ENCODE peak calls at places on chromosomes 6 and 20, in four cellular contexts. One of them, this sample, is unnamed. For H3K4me1, the result is how much of the 10 kb centered on the place peaks cover.

GRCh38 chr6:14226051-14226660 is 108.6 kb downstream of the CD83 start:
- DNase-seq in SK-N-SH: no peak
- DNase-seq in H1: no peak
- DNase-seq in A549: no peak
- DNase-seq in this sample: no peak

GRCh38 chr20:19723834-19724430 is 34.1 kb upstream of the RIN2 start:
- DNase-seq in SK-N-SH: no peak
- DNase-seq in H1: no peak
- DNase-seq in A549: no peak
- DNase-seq in this sample: no peak

GRCh38 chr6:169185011-169185521 is 68.6 kb downstream of the THBS2 start:
- DNase-seq in SK-N-SH: no peak
- DNase-seq in H1: no peak
- DNase-seq in A549: no peak
- DNase-seq in this sample: no peak

GRCh38 chr20:1017677-1018076 is 15.6 kb upstream of the RSPO4 start:
- DNase-seq in SK-N-SH: no peak
- DNase-seq in H1: no peak
- DNase-seq in A549: no peak
- DNase-seq in this sample: no peak

GRCh38 chr20:49394264-49394663 is 88.2 kb downstream of the KCNB1 start:
- DNase-seq in SK-N-SH: no peak
- DNase-seq in H1: no peak
- DNase-seq in A549: no peak
- DNase-seq in this sample: no peak

GRCh38 chr6:22829070-22829469 is 259.7 kb downstream of the HDGFL1 start:
- DNase-seq in SK-N-SH: no peak
- DNase-seq in H1: no peak
- DNase-seq in A549: no peak
- DNase-seq in this sample: no peak

GRCh38 chr6:101539510-101540245 is 146.2 kb downstream of the GRIK2 start:
- DNase-seq in SK-N-SH: no peak
- DNase-seq in H1: no peak
- DNase-seq in A549: no peak
- DNase-seq in this sample: no peak

GRCh38 chr6:157860505-157860991 is 37.5 kb downstream of the SNX9 start:
- DNase-seq in SK-N-SH: no peak
- DNase-seq in H1: no peak
- DNase-seq in A549: no peak
- DNase-seq in this sample: no peak

GRCh38 chr20:60144428-60144827 is 186.2 kb downstream of the CDH26 start:
- DNase-seq in SK-N-SH: no peak
- DNase-seq in H1: no peak
- DNase-seq in A549: no peak
- DNase-seq in this sample: no peak

GRCh38 chr6:135880066-135880972 is 28.8 kb downstream of the PDE7B start:
- DNase-seq in SK-N-SH: no peak
- DNase-seq in H1: no peak
- DNase-seq in A549: no peak
- DNase-seq in this sample: no peak

GRCh38 chr20:32522775-32523612 is 62.1 kb downstream of the NOL4L start:
- DNase-seq in SK-N-SH: peak
- DNase-seq in H1: no peak
- DNase-seq in A549: no peak
- DNase-seq in this sample: no peak

GRCh38 chr6:105985816-105986632 is 100.1 kb upstream of the PRDM1 start:
- DNase-seq in SK-N-SH: peak
- DNase-seq in H1: no peak
- DNase-seq in A549: no peak
- DNase-seq in this sample: no peak

GRCh38 chr20:37992802-37993538 is 40.3 kb downstream of the TTI1 start:
- DNase-seq in SK-N-SH: peak
- DNase-seq in H1: no peak
- DNase-seq in A549: peak
- DNase-seq in this sample: no peak

GRCh38 chr6:108114861-108115597 is 40.5 kb upstream of the OSTM1 start:
- DNase-seq in SK-N-SH: peak
- DNase-seq in H1: no peak
- DNase-seq in A549: peak
- DNase-seq in this sample: no peak

GRCh38 chr6:117483004-117483644 is 650 bp downstream of the DCBLD1 start:
- DNase-seq in SK-N-SH: peak
- DNase-seq in H1: no peak
- DNase-seq in A549: peak
- DNase-seq in this sample: peak

GRCh38 chr20:8331740-8332412 is 199.8 kb downstream of the PLCB1 start:
- DNase-seq in SK-N-SH: no peak
- DNase-seq in H1: no peak
- DNase-seq in A549: no peak
- DNase-seq in this sample: no peak

DNA sequence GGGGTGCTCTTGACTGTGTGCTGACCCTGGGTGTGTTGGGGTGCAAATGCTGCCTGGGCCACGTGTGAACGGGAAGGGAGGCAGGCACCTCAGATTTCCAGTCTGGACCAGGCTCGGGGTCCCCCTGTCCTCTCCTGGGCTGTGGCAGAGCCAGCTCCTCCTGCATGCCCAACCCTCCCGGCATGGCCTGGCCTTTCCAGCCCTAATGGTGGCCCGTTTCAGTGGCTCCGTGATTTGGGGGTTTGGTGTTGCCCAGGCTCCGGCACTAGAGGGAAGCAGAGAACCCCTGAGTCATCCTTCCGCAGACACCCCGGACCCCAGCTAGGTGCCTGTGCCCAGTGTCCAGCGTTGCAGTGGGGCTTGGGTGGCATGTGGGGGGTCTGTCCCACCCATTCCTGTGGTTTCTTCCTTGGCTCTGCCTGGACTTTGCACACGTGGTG is 9.1 kb downstream of the RBM38 start:
- DNase-seq in SK-N-SH: no peak
- DNase-seq in H1: no peak
- DNase-seq in A549: no peak
- DNase-seq in this sample: no peak
- H3K4me1 ChIP-seq in SK-N-SH: under half
- H3K4me1 ChIP-seq in H1: under half
- H3K4me1 ChIP-seq in A549: under half
- H3K4me1 ChIP-seq in this sample: half or more

GRCh38 chr6:163708459-163708858 is 293.9 kb downstream of the QKI start:
- DNase-seq in SK-N-SH: no peak
- DNase-seq in H1: no peak
- DNase-seq in A549: no peak
- DNase-seq in this sample: no peak

GRCh38 chr6:163709255-163709654 is 294.7 kb downstream of the QKI start:
- DNase-seq in SK-N-SH: no peak
- DNase-seq in H1: no peak
- DNase-seq in A549: no peak
- DNase-seq in this sample: no peak

GRCh38 chr6:163707385-163708355 is 293.2 kb downstream of the QKI start:
- DNase-seq in SK-N-SH: no peak
- DNase-seq in H1: no peak
- DNase-seq in A549: no peak
- DNase-seq in this sample: no peak

GRCh38 chr6:163705923-163706322 is 291.4 kb downstream of the QKI start:
- DNase-seq in SK-N-SH: no peak
- DNase-seq in H1: no peak
- DNase-seq in A549: no peak
- DNase-seq in this sample: no peak

GRCh38 chr6:163706688-163707087 is 292.2 kb downstream of the QKI start:
- DNase-seq in SK-N-SH: no peak
- DNase-seq in H1: no peak
- DNase-seq in A549: no peak
- DNase-seq in this sample: no peak
- H3K27ac ChIP-seq in SK-N-SH: no peak
- H3K27ac ChIP-seq in H1: no peak
- H3K27ac ChIP-seq in A549: no peak
- H3K27ac ChIP-seq in this sample: no peak

GRCh38 chr6:40268166-40268958 is 318.8 kb downstream of the LRFN2 start:
- DNase-seq in SK-N-SH: no peak
- DNase-seq in H1: no peak
- DNase-seq in A549: no peak
- DNase-seq in this sample: no peak
- TF ChIP-seq EP300 in SK-N-SH: no peak
- TF ChIP-seq EP300 in H1: no peak
- TF ChIP-seq EP300 in A549: no peak
- TF ChIP-seq EP300 in this sample: no peak

GRCh38 chr20:25046181-25046641 is 11.7 kb downstream of the ACSS1 start:
- DNase-seq in SK-N-SH: no peak
- DNase-seq in H1: no peak
- DNase-seq in A549: no peak
- DNase-seq in this sample: peak

GRCh38 chr20:25045343-25045712 is 12.6 kb downstream of the ACSS1 start:
- DNase-seq in SK-N-SH: no peak
- DNase-seq in H1: no peak
- DNase-seq in A549: no peak
- DNase-seq in this sample: peak

GRCh38 chr20:25047766-25048165 is 10.2 kb downstream of the ACSS1 start:
- DNase-seq in SK-N-SH: no peak
- DNase-seq in H1: no peak
- DNase-seq in A549: no peak
- DNase-seq in this sample: peak

GRCh38 chr20:25048519-25048952 is 9.4 kb downstream of the ACSS1 start:
- DNase-seq in SK-N-SH: no peak
- DNase-seq in H1: no peak
- DNase-seq in A549: no peak
- DNase-seq in this sample: peak

DNA sequence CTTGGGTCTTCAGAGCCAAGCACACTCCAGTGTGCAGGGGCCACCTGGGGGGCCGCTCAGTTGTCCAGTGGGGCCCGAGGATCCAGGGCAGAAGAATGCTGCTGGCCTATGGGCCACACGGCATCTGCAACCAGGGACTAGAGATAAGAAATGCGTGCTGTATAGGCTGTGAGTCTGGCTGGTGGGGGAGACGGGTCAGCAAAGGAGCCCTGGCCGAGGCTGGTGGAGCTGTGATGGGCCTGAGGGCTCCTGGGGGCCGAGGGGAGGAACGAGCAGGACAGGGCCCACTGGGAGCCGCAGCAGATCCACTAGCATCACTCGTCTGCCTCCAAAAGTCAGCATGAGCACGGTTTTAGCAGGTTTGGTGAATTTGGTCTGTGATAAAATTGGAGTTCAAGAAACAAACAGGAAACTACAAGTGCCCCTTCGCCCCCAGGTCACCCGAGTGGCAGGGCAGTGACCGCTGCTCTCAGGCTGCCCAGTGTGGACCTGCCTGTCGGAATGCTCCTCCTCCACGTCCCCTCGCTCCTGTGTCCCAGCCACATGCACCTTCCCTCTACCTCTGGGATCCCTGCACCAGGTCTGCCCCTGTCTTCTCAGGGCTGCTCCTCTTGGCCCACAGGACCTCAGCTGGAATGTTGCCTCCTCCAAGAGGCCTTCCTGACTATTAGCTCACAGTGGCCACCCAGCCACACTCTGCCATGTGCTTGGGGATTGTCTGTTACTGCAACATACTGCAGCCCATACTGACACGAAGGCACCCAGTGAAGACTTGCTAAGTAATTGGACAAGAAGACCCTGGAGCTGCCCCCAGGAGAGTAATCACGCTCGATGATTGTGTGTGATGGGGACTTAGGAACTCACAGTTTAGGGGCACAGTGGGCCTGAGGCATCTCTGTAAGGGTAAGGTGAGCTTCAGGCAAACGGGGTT is 10.9 kb downstream of the ACSS1 start:
- DNase-seq in SK-N-SH: no peak
- DNase-seq in H1: no peak
- DNase-seq in A549: no peak
- DNase-seq in this sample: no peak
- H3K4me1 ChIP-seq in SK-N-SH: under half
- H3K4me1 ChIP-seq in H1: under half
- H3K4me1 ChIP-seq in A549: under half
- H3K4me1 ChIP-seq in this sample: half or more

GRCh38 chr20:62494537-62494936 is 18.7 kb upstream of the GATA5 start:
- DNase-seq in SK-N-SH: no peak
- DNase-seq in H1: no peak
- DNase-seq in A549: no peak
- DNase-seq in this sample: no peak
- H3K27ac ChIP-seq in SK-N-SH: no peak
- H3K27ac ChIP-seq in H1: no peak
- H3K27ac ChIP-seq in A549: no peak
- H3K27ac ChIP-seq in this sample: no peak

DNA sequence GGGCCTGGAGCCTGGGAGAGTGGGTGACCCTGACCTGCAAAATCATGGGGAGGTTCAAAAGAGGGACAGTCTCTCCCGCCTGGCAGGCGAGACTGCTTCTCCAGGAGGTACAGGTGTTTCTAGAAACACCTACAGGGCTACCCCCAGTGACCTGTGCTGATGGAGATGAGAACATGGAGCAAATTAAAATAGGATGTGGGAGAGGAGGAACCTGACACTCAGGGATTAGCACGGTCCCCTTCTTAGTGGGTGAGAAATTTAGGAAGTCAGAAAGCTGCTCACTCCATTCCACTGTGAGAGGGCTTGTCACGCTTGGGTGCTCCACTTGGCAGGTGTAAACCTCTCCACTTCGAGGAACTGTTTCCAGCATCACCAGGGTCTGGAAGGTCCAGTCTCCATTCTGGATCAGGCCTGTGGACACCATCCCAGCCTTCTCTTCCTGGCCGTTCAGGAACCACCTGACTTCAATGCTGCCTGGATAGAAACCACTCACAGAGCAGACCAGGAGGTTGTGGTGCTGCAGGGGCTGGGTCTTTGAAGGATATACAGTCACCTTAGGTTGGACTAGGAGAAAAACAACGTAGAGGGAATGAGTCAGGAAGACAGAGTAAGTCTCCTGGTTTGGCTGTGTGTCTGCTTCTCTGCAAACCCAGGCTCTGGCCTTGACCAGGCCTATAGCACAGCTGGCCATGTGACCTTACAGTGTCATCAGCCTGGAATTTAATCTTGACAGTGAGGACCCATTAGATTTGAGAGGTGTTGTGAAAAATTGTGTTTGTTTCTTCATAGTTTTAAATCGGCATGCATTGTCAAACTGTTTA is 8.2 kb downstream of the HLA-DRB1 start:
- DNase-seq in SK-N-SH: no peak
- DNase-seq in H1: no peak
- DNase-seq in A549: no peak
- DNase-seq in this sample: no peak
- TF ChIP-seq EP300 in SK-N-SH: no peak
- TF ChIP-seq EP300 in H1: no peak
- TF ChIP-seq EP300 in A549: no peak
- TF ChIP-seq EP300 in this sample: no peak

GRCh38 chr6:1644516-1644915 is 34.8 kb downstream of the FOXC1 start:
- DNase-seq in SK-N-SH: no peak
- DNase-seq in H1: no peak
- DNase-seq in A549: no peak
- DNase-seq in this sample: no peak
- H3K4me1 ChIP-seq in SK-N-SH: under half
- H3K4me1 ChIP-seq in H1: under half
- H3K4me1 ChIP-seq in A549: under half
- H3K4me1 ChIP-seq in this sample: under half

DNA sequence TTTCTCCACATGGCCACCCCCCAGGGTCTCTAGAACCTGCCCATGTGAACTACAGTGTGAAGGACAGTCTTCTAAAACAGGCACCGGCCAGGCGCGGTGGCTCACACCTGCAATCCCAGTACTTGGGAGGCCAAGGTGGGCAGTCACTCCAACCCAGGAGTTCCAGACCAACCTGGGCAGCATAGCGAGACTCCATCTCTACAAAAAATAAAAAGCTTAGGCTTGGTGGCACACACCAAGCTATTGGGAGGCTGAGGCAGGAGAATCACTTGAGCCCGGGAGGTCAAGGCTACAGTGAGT is 13.7 kb downstream of the ACSS1 start:
- DNase-seq in SK-N-SH: no peak
- DNase-seq in H1: no peak
- DNase-seq in A549: no peak
- DNase-seq in this sample: no peak
- H3K27ac ChIP-seq in SK-N-SH: no peak
- H3K27ac ChIP-seq in H1: no peak
- H3K27ac ChIP-seq in A549: no peak
- H3K27ac ChIP-seq in this sample: peak

This sample was measured in stomach.